ENCODE peak calls at places on chromosomes 13 and 19, in nine cellular contexts. One of them, this sample, is unnamed.

GRCh38 chr13:50320297-50320862 is 305.1 kb downstream of the KCNRG start:
- DNase-seq in AG09309: peak
- DNase-seq in IMR-90: peak
- DNase-seq in A549: peak
- DNase-seq in astrocyte of the spinal cord: peak
- DNase-seq in tibial nerve: no peak
- DNase-seq in spleen: no peak
- DNase-seq in AG09319: no peak
- DNase-seq in Panc1: no peak
- DNase-seq in this sample: no peak

GRCh38 chr13:48626726-48627451 is 26.8 kb upstream of the CYSLTR2 start:
- DNase-seq in AG09309: no peak
- DNase-seq in IMR-90: no peak
- DNase-seq in A549: no peak
- DNase-seq in astrocyte of the spinal cord: no peak
- DNase-seq in tibial nerve: no peak
- DNase-seq in spleen: no peak
- DNase-seq in AG09319: no peak
- DNase-seq in Panc1: no peak
- DNase-seq in this sample: no peak

GRCh38 chr19:34428549-34429285 is 536 bp downstream of the UBA2 start:
- DNase-seq in AG09309: no peak
- DNase-seq in IMR-90: peak
- DNase-seq in A549: peak
- DNase-seq in astrocyte of the spinal cord: peak
- DNase-seq in tibial nerve: peak
- DNase-seq in spleen: no peak
- DNase-seq in AG09319: no peak
- DNase-seq in Panc1: no peak
- DNase-seq in this sample: peak

GRCh38 chr19:3029070-3029923 is at the start of gene TLE2:
- DNase-seq in AG09309: no peak
- DNase-seq in IMR-90: no peak
- DNase-seq in A549: no peak
- DNase-seq in astrocyte of the spinal cord: no peak
- DNase-seq in tibial nerve: no peak
- DNase-seq in spleen: no peak
- DNase-seq in AG09319: no peak
- DNase-seq in Panc1: no peak
- DNase-seq in this sample: no peak

GRCh38 chr19:3979674-3980352 is 5.5 kb downstream of the EEF2 start:
- DNase-seq in AG09309: no peak
- DNase-seq in IMR-90: no peak
- DNase-seq in A549: no peak
- DNase-seq in astrocyte of the spinal cord: no peak
- DNase-seq in tibial nerve: no peak
- DNase-seq in spleen: no peak
- DNase-seq in AG09319: no peak
- DNase-seq in Panc1: no peak
- DNase-seq in this sample: no peak

GRCh38 chr13:102948006-102948405 is 102.2 kb downstream of the ERCC5 start:
- DNase-seq in AG09309: no peak
- DNase-seq in IMR-90: no peak
- DNase-seq in A549: no peak
- DNase-seq in astrocyte of the spinal cord: peak
- DNase-seq in tibial nerve: peak
- DNase-seq in spleen: no peak
- DNase-seq in AG09319: no peak
- DNase-seq in Panc1: no peak
- DNase-seq in this sample: no peak

GRCh38 chr19:55112781-55113569 is 4.5 kb downstream of the PPP1R12C start:
- DNase-seq in AG09309: no peak
- DNase-seq in IMR-90: no peak
- DNase-seq in A549: no peak
- DNase-seq in astrocyte of the spinal cord: no peak
- DNase-seq in tibial nerve: no peak
- DNase-seq in spleen: no peak
- DNase-seq in AG09319: no peak
- DNase-seq in Panc1: no peak
- DNase-seq in this sample: no peak

GRCh38 chr19:28468701-28469459 is 744.1 kb downstream of the UQCRFS1 start:
- DNase-seq in AG09309: peak
- DNase-seq in IMR-90: no peak
- DNase-seq in A549: no peak
- DNase-seq in astrocyte of the spinal cord: peak
- DNase-seq in tibial nerve: no peak
- DNase-seq in spleen: peak
- DNase-seq in AG09319: no peak
- DNase-seq in Panc1: no peak
- DNase-seq in this sample: no peak

GRCh38 chr19:35090795-35091214 is 24.8 kb upstream of the FXYD3 start:
- DNase-seq in AG09309: no peak
- DNase-seq in IMR-90: no peak
- DNase-seq in A549: no peak
- DNase-seq in astrocyte of the spinal cord: no peak
- DNase-seq in tibial nerve: no peak
- DNase-seq in spleen: no peak
- DNase-seq in AG09319: no peak
- DNase-seq in Panc1: no peak
- DNase-seq in this sample: no peak

GRCh38 chr19:19627716-19628498 is at the start of gene LPAR2:
- DNase-seq in AG09309: no peak
- DNase-seq in IMR-90: no peak
- DNase-seq in A549: no peak
- DNase-seq in astrocyte of the spinal cord: no peak
- DNase-seq in tibial nerve: no peak
- DNase-seq in spleen: peak
- DNase-seq in AG09319: no peak
- DNase-seq in Panc1: no peak
- DNase-seq in this sample: no peak

GRCh38 chr19:50230379-50231351 is 27.2 kb downstream of the MYH14 start:
- DNase-seq in AG09309: no peak
- DNase-seq in IMR-90: no peak
- DNase-seq in A549: no peak
- DNase-seq in astrocyte of the spinal cord: no peak
- DNase-seq in tibial nerve: no peak
- DNase-seq in spleen: no peak
- DNase-seq in AG09319: no peak
- DNase-seq in Panc1: no peak
- DNase-seq in this sample: no peak
- TF ChIP-seq CTCF in AG09309: no peak
- TF ChIP-seq CTCF in IMR-90: no peak
- TF ChIP-seq CTCF in A549: no peak
- TF ChIP-seq CTCF in astrocyte of the spinal cord: no peak
- TF ChIP-seq CTCF in tibial nerve: no peak
- TF ChIP-seq CTCF in spleen: no peak
- TF ChIP-seq CTCF in AG09319: no peak
- TF ChIP-seq CTCF in Panc1: no peak
- TF ChIP-seq CTCF in this sample: no peak

GRCh38 chr13:31174018-31174417 is 12.3 kb upstream of the HSPH1 start:
- DNase-seq in AG09309: no peak
- DNase-seq in IMR-90: peak
- DNase-seq in A549: no peak
- DNase-seq in astrocyte of the spinal cord: peak
- DNase-seq in tibial nerve: no peak
- DNase-seq in spleen: no peak
- DNase-seq in AG09319: no peak
- DNase-seq in Panc1: no peak
- DNase-seq in this sample: no peak

GRCh38 chr13:31179241-31179640 is 17.5 kb upstream of the HSPH1 start:
- DNase-seq in AG09309: no peak
- DNase-seq in IMR-90: no peak
- DNase-seq in A549: no peak
- DNase-seq in astrocyte of the spinal cord: no peak
- DNase-seq in tibial nerve: no peak
- DNase-seq in spleen: no peak
- DNase-seq in AG09319: no peak
- DNase-seq in Panc1: no peak
- DNase-seq in this sample: no peak

GRCh38 chr13:31179754-31180153 is 18.1 kb upstream of the HSPH1 start:
- DNase-seq in AG09309: no peak
- DNase-seq in IMR-90: no peak
- DNase-seq in A549: no peak
- DNase-seq in astrocyte of the spinal cord: no peak
- DNase-seq in tibial nerve: no peak
- DNase-seq in spleen: no peak
- DNase-seq in AG09319: no peak
- DNase-seq in Panc1: no peak
- DNase-seq in this sample: no peak

GRCh38 chr13:31172535-31172934 is 10.8 kb upstream of the HSPH1 start:
- DNase-seq in AG09309: peak
- DNase-seq in IMR-90: peak
- DNase-seq in A549: peak
- DNase-seq in astrocyte of the spinal cord: peak
- DNase-seq in tibial nerve: no peak
- DNase-seq in spleen: no peak
- DNase-seq in AG09319: peak
- DNase-seq in Panc1: peak
- DNase-seq in this sample: no peak

GRCh38 chr13:31175847-31176536 is 14.3 kb upstream of the HSPH1 start:
- DNase-seq in AG09309: no peak
- DNase-seq in IMR-90: no peak
- DNase-seq in A549: no peak
- DNase-seq in astrocyte of the spinal cord: no peak
- DNase-seq in tibial nerve: no peak
- DNase-seq in spleen: no peak
- DNase-seq in AG09319: no peak
- DNase-seq in Panc1: no peak
- DNase-seq in this sample: no peak
- TF ChIP-seq CTCF in AG09309: no peak
- TF ChIP-seq CTCF in IMR-90: no peak
- TF ChIP-seq CTCF in A549: no peak
- TF ChIP-seq CTCF in astrocyte of the spinal cord: no peak
- TF ChIP-seq CTCF in tibial nerve: no peak
- TF ChIP-seq CTCF in spleen: no peak
- TF ChIP-seq CTCF in AG09319: no peak
- TF ChIP-seq CTCF in Panc1: no peak
- TF ChIP-seq CTCF in this sample: no peak

DNA sequence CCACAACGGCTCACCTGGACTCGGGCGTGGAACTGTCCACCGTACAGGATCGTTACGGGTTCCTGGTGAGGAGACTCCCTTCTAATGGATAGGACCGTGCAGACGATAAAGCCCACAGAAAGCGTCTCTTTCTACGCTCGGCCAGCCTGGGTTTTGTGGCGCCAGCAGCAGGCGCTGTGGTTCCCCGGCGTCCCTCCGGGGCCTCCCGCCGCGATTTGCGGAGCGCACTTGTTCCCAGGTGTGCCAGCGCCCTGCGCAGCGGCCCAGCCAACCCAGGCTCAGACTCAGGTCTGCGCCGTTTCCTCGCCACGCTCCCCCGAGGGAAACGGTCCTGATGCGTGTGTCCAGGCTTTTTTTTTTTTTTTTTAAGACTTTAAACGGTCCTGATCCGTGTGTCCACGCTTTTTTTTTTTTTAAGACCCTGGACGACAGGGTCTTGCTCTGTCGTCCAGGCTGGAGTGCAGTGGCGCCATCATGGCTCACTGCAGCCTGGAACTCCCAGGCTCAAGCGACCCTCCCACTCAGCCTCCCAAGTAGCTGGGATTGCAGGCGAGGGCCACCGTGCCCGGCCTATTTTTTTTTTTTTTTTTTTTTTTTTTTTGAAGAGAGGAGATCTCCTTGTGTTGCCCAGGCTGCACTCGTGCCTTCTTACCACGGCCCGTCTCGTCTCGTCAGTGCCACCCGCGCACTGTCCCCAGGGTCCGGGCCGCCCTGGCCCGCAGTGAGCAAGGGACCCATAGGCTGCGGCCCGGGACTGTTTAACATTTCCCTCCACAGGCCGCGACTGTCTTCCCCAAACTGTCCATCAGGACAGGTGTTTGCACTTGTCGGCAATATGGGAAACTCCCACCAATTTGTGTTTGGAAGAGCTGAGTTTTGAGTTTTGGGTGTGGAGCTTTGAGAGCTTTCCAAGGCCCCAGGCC is 23.8 kb downstream of the GJA3 start:
- DNase-seq in AG09309: no peak
- DNase-seq in IMR-90: no peak
- DNase-seq in A549: peak
- DNase-seq in astrocyte of the spinal cord: no peak
- DNase-seq in tibial nerve: no peak
- DNase-seq in spleen: no peak
- DNase-seq in AG09319: no peak
- DNase-seq in Panc1: no peak
- DNase-seq in this sample: no peak
- TF ChIP-seq CTCF in AG09309: peak
- TF ChIP-seq CTCF in IMR-90: peak
- TF ChIP-seq CTCF in A549: peak
- TF ChIP-seq CTCF in astrocyte of the spinal cord: peak
- TF ChIP-seq CTCF in tibial nerve: no peak
- TF ChIP-seq CTCF in spleen: no peak
- TF ChIP-seq CTCF in AG09319: peak
- TF ChIP-seq CTCF in Panc1: peak
- TF ChIP-seq CTCF in this sample: peak

DNA sequence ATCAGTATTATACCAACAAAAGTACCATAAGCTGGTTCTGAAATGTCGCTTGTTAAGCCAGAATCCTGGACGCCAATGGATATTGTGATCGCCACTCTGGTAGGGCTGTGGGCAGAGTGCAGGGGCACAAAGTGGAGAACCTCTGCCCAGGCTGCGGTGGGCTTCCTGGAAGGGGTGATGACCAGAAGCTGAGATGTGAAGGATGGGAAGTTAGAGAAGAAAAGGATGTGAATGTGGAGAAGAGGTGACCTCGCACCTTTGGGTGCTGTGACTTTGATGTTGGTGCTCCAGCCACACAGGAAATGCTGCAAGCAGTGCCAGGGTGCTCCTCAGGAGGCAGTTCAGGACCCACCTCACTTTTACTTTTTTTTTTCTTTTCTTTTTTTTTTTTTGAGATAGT is 207.9 kb upstream of the MAB21L1 start:
- DNase-seq in AG09309: no peak
- DNase-seq in IMR-90: no peak
- DNase-seq in A549: no peak
- DNase-seq in astrocyte of the spinal cord: no peak
- DNase-seq in tibial nerve: no peak
- DNase-seq in spleen: no peak
- DNase-seq in AG09319: no peak
- DNase-seq in Panc1: no peak
- DNase-seq in this sample: no peak
- TF ChIP-seq CTCF in AG09309: no peak
- TF ChIP-seq CTCF in IMR-90: no peak
- TF ChIP-seq CTCF in A549: no peak
- TF ChIP-seq CTCF in astrocyte of the spinal cord: no peak
- TF ChIP-seq CTCF in tibial nerve: no peak
- TF ChIP-seq CTCF in spleen: no peak
- TF ChIP-seq CTCF in AG09319: no peak
- TF ChIP-seq CTCF in Panc1: no peak
- TF ChIP-seq CTCF in this sample: no peak

DNA sequence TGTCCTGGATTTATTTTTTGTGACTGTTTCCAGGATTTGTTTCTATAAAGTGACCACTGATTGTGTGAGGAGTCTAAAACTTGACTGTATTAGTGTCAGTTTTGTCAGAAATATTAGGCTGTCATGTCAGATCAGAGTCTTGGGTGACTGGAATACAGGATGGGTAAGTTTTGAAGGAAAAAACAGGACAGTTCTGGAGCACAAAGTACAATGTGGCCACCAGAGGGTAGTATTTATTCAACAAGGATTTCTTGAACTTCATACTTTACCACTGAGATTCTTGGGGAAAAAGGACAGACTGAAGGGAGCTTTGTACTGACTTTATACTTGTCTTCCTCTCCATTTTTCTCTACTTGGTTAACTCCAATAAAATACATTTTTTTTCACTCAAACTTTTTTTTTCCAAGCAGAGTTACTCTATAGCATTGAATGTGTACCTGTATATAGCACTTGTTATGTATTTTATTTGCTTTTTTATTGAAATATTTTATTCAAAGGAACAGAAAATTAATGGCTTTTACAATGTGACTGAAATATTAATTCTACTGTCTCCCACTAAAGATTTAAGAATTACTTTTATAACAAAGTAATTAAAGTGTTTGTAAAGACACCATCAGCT is 51.1 kb downstream of the LMO7 start:
- DNase-seq in AG09309: no peak
- DNase-seq in IMR-90: peak
- DNase-seq in A549: peak
- DNase-seq in astrocyte of the spinal cord: peak
- DNase-seq in tibial nerve: no peak
- DNase-seq in spleen: no peak
- DNase-seq in AG09319: no peak
- DNase-seq in Panc1: no peak
- DNase-seq in this sample: no peak
- TF ChIP-seq CTCF in AG09309: peak
- TF ChIP-seq CTCF in IMR-90: peak
- TF ChIP-seq CTCF in A549: peak
- TF ChIP-seq CTCF in astrocyte of the spinal cord: peak
- TF ChIP-seq CTCF in tibial nerve: peak
- TF ChIP-seq CTCF in spleen: no peak
- TF ChIP-seq CTCF in AG09319: peak
- TF ChIP-seq CTCF in Panc1: peak
- TF ChIP-seq CTCF in this sample: no peak